ENCODE peak calls at places on chromosomes 2 and 18, in five cellular contexts. R, U, K, J and S are unnamed samples.

GRCh38 chr18:31278609-31279071 is 39.3 kb upstream of the DSG1 start:
- DNase-seq in R (no peak), U (no peak), K (no peak), J (no peak), S (no peak)

GRCh38 chr2:134177351-134177931 is 76.4 kb upstream of the MGAT5 start:
- DNase-seq in R (no peak), U (peak), K (no peak), J (no peak), S (no peak)

GRCh38 chr2:55887906-55888625 is 35.5 kb downstream of the EFEMP1 start:
- DNase-seq in R (peak), U (no peak), K (no peak), J (no peak), S (no peak)

GRCh38 chr2:40451926-40452605 is at the start of gene SLC8A1:
- DNase-seq in R (peak), U (peak), K (no peak), J (no peak), S (no peak)

GRCh38 chr2:43117521-43118143 is 108.8 kb downstream of the ZFP36L2 start:
- DNase-seq in R (peak), U (no peak), K (no peak), J (no peak), S (no peak)

GRCh38 chr2:16400127-16400623 is 265.5 kb downstream of the CYRIA start:
- DNase-seq in R (no peak), U (no peak), K (no peak), J (peak), S (no peak)

GRCh38 chr2:61018319-61018750 is 280 bp upstream of the PUS10 start:
- DNase-seq in R (no peak), U (no peak), K (no peak), J (no peak), S (no peak)

GRCh38 chr2:170882758-170883157 is 46.3 kb upstream of the GORASP2 start:
- DNase-seq in R (no peak), U (no peak), K (no peak), J (no peak), S (no peak)

GRCh38 chr2:240186191-240186725 is 45.8 kb upstream of the OTOS start:
- DNase-seq in R (no peak), U (no peak), K (no peak), J (no peak), S (no peak)

GRCh38 chr2:227570615-227571014 is 28.1 kb upstream of the SCYGR2 start:
- DNase-seq in R (no peak), U (no peak), K (no peak), J (no peak), S (no peak)

GRCh38 chr2:23925702-23926288 is 1.1 kb downstream of the ATAD2B start:
- DNase-seq in R (peak), U (peak), K (peak), J (peak), S (peak)

GRCh38 chr2:237196866-237197618 is 111.4 kb downstream of the COPS8 start:
- DNase-seq in R (no peak), U (no peak), K (no peak), J (no peak), S (no peak)

GRCh38 chr2:149877913-149878312 is 290.3 kb upstream of the MMADHC start:
- DNase-seq in R (peak), U (no peak), K (no peak), J (no peak), S (no peak)

GRCh38 chr18:62632788-62633455 is 82.4 kb upstream of the PHLPP1 start:
- DNase-seq in R (no peak), U (no peak), K (no peak), J (no peak), S (no peak)

GRCh38 chr18:35267161-35267651 is 22.8 kb downstream of the ZSCAN30 start:
- DNase-seq in R (peak), U (peak), K (no peak), J (no peak), S (no peak)

GRCh38 chr2:38464971-38465788 is 88.1 kb upstream of the ATL2 start:
- DNase-seq in R (no peak), U (no peak), K (no peak), J (no peak), S (no peak)

GRCh38 chr2:206693399-206694137 is 24.6 kb downstream of the DYTN start:
- DNase-seq in R (peak), U (peak), K (peak), J (peak), S (peak)

GRCh38 chr2:235414422-235414821 is 79.4 kb upstream of the AGAP1 start:
- DNase-seq in R (no peak), U (peak), K (no peak), J (no peak), S (no peak)

GRCh38 chr2:29562896-29563295 is 358.5 kb downstream of the ALK start:
- DNase-seq in R (no peak), U (no peak), K (no peak), J (no peak), S (no peak)

GRCh38 chr2:221125691-221126090 is 446.4 kb downstream of the EPHA4 start:
- DNase-seq in R (no peak), U (no peak), K (no peak), J (no peak), S (no peak)

GRCh38 chr2:231181848-231182247 is 16.6 kb upstream of the ARMC9 start:
- DNase-seq in R (peak), U (peak), K (peak), J (peak), S (peak)

GRCh38 chr2:153543639-153544071 is 65.1 kb upstream of the RPRM start:
- DNase-seq in R (no peak), U (no peak), K (no peak), J (peak), S (no peak)

GRCh38 chr2:41962912-41963652 is 84.7 kb upstream of the PKDCC start:
- DNase-seq in R (no peak), U (no peak), K (no peak), J (no peak), S (no peak)

GRCh38 chr18:70493461-70493860 is 204.6 kb downstream of the SOCS6 start:
- DNase-seq in R (no peak), U (no peak), K (no peak), J (no peak), S (no peak)

GRCh38 chr18:79485788-79486355 is 90.1 kb downstream of the NFATC1 start:
- DNase-seq in R (peak), U (no peak), K (no peak), J (no peak), S (no peak)

GRCh38 chr18:31070206-31070605 is 27.7 kb upstream of the DSC3 start:
- DNase-seq in R (no peak), U (no peak), K (no peak), J (no peak), S (no peak)

GRCh38 chr2:120637847-120638246 is 97.8 kb upstream of the GLI2 start:
- DNase-seq in R (no peak), U (no peak), K (no peak), J (no peak), S (no peak)

GRCh38 chr2:69241039-69241586 is 145.9 kb downstream of the GFPT1 start:
- DNase-seq in R (peak), U (no peak), K (no peak), J (no peak), S (no peak)

GRCh38 chr2:221434155-221434554 is 137.9 kb downstream of the EPHA4 start:
- DNase-seq in R (no peak), U (no peak), K (no peak), J (no peak), S (no peak)

GRCh38 chr2:134727385-134727784 is 8.6 kb upstream of the TMEM163 start:
- DNase-seq in R (no peak), U (no peak), K (no peak), J (no peak), S (no peak)

GRCh38 chr2:134189009-134189717 is 64.7 kb upstream of the MGAT5 start:
- DNase-seq in R (peak), U (no peak), K (no peak), J (no peak), S (no peak)

GRCh38 chr2:44886409-44886808 is 55.1 kb upstream of the SIX3 start:
- DNase-seq in R (peak), U (no peak), K (no peak), J (no peak), S (no peak)

GRCh38 chr2:179297922-179298321 is 33.3 kb upstream of the SESTD1 start:
- DNase-seq in R (no peak), U (no peak), K (no peak), J (no peak), S (no peak)
- H3K4me3 ChIP-seq in R (no peak), U (no peak), K (no peak), J (no peak), S (no peak)

DNA sequence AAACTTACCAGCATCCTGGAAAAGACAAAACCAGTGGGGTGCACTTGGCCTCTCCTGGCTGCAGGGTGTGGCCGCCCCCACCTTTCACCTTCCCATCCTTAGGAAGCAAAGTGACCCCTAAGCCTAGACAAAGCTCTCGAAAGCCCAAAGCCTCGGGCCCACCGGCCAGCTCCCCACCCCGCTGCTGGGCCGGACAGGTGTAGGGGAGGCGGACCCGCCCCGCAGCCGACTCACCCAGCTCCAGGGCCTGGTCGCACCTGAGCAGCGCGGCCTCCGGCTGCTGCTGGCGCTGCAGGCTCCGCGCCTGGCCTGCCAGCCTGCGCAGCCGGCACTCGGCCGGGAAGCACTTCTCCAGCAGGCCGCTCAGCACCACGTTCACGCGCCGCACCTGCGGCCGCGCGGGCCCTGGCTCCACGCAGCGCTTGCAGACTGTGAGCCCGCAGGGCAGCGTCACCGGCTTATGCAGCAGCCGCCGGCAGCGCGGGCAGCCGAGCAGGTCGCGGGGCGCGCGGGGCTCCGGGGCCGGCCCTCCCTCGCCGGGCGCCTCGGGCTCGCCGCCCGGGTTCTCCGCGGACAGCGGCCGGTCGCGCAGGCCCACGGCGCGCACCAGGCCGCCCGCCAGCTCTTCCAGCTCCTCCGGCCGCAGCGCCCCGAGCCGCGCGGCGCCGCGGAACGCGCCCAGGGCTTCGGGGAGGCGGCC is 970 bp downstream of the LONRF2 start:
- DNase-seq in R (no peak), U (peak), K (peak), J (no peak), S (no peak)
- H3K4me3 ChIP-seq in R (no peak), U (peak), K (peak), J (no peak), S (no peak)

GRCh38 chr2:103222974-103223373 is 461.1 kb downstream of the TMEM182 start:
- DNase-seq in R (no peak), U (no peak), K (no peak), J (no peak), S (no peak)

DNA sequence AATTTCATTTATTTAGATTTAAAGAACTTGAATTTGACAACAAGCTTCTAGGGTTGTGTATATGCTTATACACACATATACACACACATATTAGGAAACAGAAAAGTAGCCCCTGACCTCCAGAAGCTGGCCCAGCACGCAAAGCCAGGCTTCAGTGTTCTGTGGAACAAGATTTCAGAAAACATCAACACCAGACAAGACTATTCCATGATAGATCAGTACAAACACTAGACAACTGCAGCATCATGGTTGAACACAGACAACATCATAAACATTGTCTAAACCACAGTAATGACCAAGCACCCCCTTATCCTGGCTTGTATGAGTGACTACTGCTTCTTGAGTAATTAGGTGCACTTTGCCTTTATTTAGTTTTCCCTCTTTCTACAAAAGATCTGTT is 457.6 kb downstream of the TMEM182 start:
- DNase-seq in R (no peak), U (no peak), K (no peak), J (no peak), S (no peak)
- H3K4me3 ChIP-seq in R (no peak), U (no peak), K (no peak), J (no peak), S (no peak)

GRCh38 chr2:142875010-142875409 is 2.5 kb upstream of the KYNU start:
- DNase-seq in R (no peak), U (no peak), K (no peak), J (no peak), S (no peak)
- H3K4me3 ChIP-seq in R (no peak), U (no peak), K (no peak), J (no peak), S (no peak)

GRCh38 chr2:216500572-216500971 is 1.9 kb downstream of the RPL37A start:
- DNase-seq in R (no peak), U (no peak), K (no peak), J (no peak), S (no peak)
- H3K4me3 ChIP-seq in R (peak), U (no peak), K (peak), J (peak), S (peak)

GRCh38 chr2:233387667-233388528 is 33.6 kb downstream of the DGKD start:
- DNase-seq in R (peak), U (peak), K (no peak), J (no peak), S (no peak)
- H3K4me3 ChIP-seq in R (no peak), U (no peak), K (no peak), J (no peak), S (no peak)

DNA sequence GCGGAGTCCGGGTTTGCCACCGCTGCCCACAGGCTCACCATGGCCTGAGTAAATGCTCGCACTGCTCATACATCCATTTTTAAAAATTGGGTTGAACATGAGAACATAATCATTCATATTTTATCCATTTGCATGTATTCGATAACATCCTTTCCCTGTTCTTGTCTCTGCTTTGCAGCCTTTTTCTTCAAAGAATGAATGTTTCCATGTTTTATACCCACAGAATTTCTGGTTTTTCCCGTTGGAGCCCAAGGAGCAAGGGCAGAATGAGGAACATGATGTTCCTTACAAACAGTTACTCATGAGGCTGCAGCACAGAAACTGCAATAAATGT is 146.5 kb downstream of the CCDC74A start:
- DNase-seq in R (no peak), U (no peak), K (no peak), J (no peak), S (no peak)
- H3K4me3 ChIP-seq in R (no peak), U (no peak), K (no peak), J (no peak), S (no peak)

GRCh38 chr2:122639176-122639575 is 883.7 kb downstream of the TSN start:
- DNase-seq in R (no peak), U (no peak), K (no peak), J (peak), S (no peak)
- H3K4me3 ChIP-seq in R (no peak), U (no peak), K (no peak), J (no peak), S (no peak)

GRCh38 chr2:28326873-28327495 is 65.7 kb upstream of the FOSL2 start:
- DNase-seq in R (peak), U (no peak), K (no peak), J (no peak), S (no peak)
- H3K4me3 ChIP-seq in R (no peak), U (no peak), K (no peak), J (no peak), S (no peak)